ENCODE peak calls at places on chromosomes 5 and 9, in four cellular contexts. N is GM12878, O is HepG2, D is K562. C is an unnamed sample.

GRCh38 chr9:5629312-5630037 is 568 bp downstream of the RIC1 start:
- DNase-seq in O (no peak), D (no peak), N (no peak), C (no peak)

GRCh38 chr9:6584881-6585597 is 60.5 kb downstream of the GLDC start:
- DNase-seq in D (no peak), O (peak; percentile 19), N (no peak), C (no peak)

GRCh38 chr5:32712463-32713395 is 1.6 kb downstream of the NPR3 start:
- DNase-seq in D (no peak), O (no peak), N (no peak), C (no peak)

GRCh38 chr5:35194636-35195471 is 35.4 kb downstream of the PRLR start:
- DNase-seq in D (no peak), O (peak; percentile 71), N (peak; percentile 36), C (no peak)

GRCh38 chr9:31372796-31373587 is 1011.5 kb upstream of the ACO1 start:
- DNase-seq in N (no peak), D (no peak), O (no peak), C (no peak)

GRCh38 chr9:37424686-37425297 is 2.3 kb downstream of the GRHPR start:
- DNase-seq in N (no peak), D (no peak), O (no peak), C (no peak)

GRCh38 chr9:135310134-135310533 is 169.4 kb upstream of the PPP1R26 start:
- DNase-seq in D (no peak), N (no peak), O (no peak), C (no peak)

GRCh38 chr9:34575775-34576592 is 13.5 kb downstream of the CNTFR start:
- DNase-seq in D (no peak), N (no peak), O (no peak), C (no peak)

GRCh38 chr5:94040591-94041148 is 299.3 kb upstream of the POU5F2 start:
- DNase-seq in N (no peak), O (no peak), D (no peak), C (no peak)

GRCh38 chr9:124263158-124263557 is 5.4 kb downstream of the NEK6 start:
- DNase-seq in N (no peak), O (no peak), D (no peak), C (no peak)

GRCh38 chr5:71891856-71892255 is 172.8 kb downstream of the CARTPT start:
- DNase-seq in O (no peak), N (no peak), D (no peak), C (no peak)

GRCh38 chr5:179413711-179414458 is 68.6 kb upstream of the ADAMTS2 start:
- DNase-seq in D (no peak), N (no peak), O (no peak), C (no peak)

GRCh38 chr9:124502711-124503702 is 4.2 kb downstream of the NR5A1 start:
- DNase-seq in O (no peak), N (no peak), D (no peak), C (peak; percentile 73)

GRCh38 chr5:56499877-56500276 is 266.7 kb upstream of the ANKRD55 start:
- DNase-seq in N (no peak), O (no peak), D (no peak), C (no peak)

GRCh38 chr5:32276173-32276853 is 36.4 kb downstream of the MTMR12 start:
- DNase-seq in D (no peak), N (no peak), O (peak; percentile 23), C (peak; percentile 43)

GRCh38 chr9:73173526-73174411 is 22.1 kb downstream of the ANXA1 start:
- DNase-seq in N (no peak), O (no peak), D (no peak), C (no peak)

GRCh38 chr9:135075234-135076142 is 12.0 kb upstream of the OLFM1 start:
- DNase-seq in N (no peak), O (no peak), D (no peak), C (peak; percentile 68)

GRCh38 chr5:57684299-57684702 is 201.7 kb upstream of the ACTBL2 start:
- DNase-seq in O (no peak), D (no peak), N (no peak), C (no peak)

GRCh38 chr5:36744041-36744677 is 132.4 kb upstream of the NIPBL start:
- DNase-seq in O (no peak), D (peak; percentile 33), N (no peak), C (no peak)

GRCh38 chr5:111772456-111772855 is 15.5 kb upstream of the NREP start:
- DNase-seq in O (no peak), D (no peak), N (no peak), C (no peak)

GRCh38 chr5:102628449-102629175 is 126.5 kb upstream of the PAM start:
- DNase-seq in N (no peak), D (no peak), O (no peak), C (no peak)

GRCh38 chr5:140011297-140011802 is 31.7 kb downstream of the NRG2 start:
- DNase-seq in O (peak; percentile 34), D (no peak), N (peak; percentile 83), C (no peak)

GRCh38 chr5:89255845-89256463 is 373.0 kb upstream of the MEF2C start:
- DNase-seq in O (no peak), N (no peak), D (peak; percentile 67), C (peak; percentile 0)

GRCh38 chr5:177403194-177403825 is 2.8 kb upstream of the PFN3 start:
- DNase-seq in D (no peak), O (no peak), N (no peak), C (peak; percentile 74)

GRCh38 chr5:7592910-7593309 is 197.0 kb downstream of the ADCY2 start:
- DNase-seq in O (no peak), D (no peak), N (no peak), C (no peak)

GRCh38 chr9:6938447-6938846 is 180.7 kb downstream of the KDM4C start:
- DNase-seq in D (no peak), N (no peak), O (peak; percentile 36), C (no peak)

GRCh38 chr9:94631599-94631998 is 7.7 kb downstream of the FBP1 start:
- DNase-seq in N (no peak), O (no peak), D (no peak), C (no peak)

GRCh38 chr5:133675376-133676154 is 63.2 kb upstream of the FSTL4 start:
- DNase-seq in N (no peak), O (no peak), D (no peak), C (no peak)

GRCh38 chr9:123359546-123359945 is 3.5 kb downstream of the CRB2 start:
- DNase-seq in O (no peak), N (no peak), D (no peak), C (no peak)

GRCh38 chr5:42756630-42757601 is at the start of gene CCDC152:
- DNase-seq in N (no peak), O (no peak), D (peak; percentile 13), C (no peak)

GRCh38 chr5:12825163-12825562 is 920.9 kb upstream of the CTNND2 start:
- DNase-seq in N (no peak), O (no peak), D (no peak), C (no peak)

GRCh38 chr5:83956386-83956785 is 235.7 kb upstream of the HAPLN1 start:
- DNase-seq in N (no peak), O (no peak), D (no peak), C (no peak)

GRCh38 chr9:124295097-124295794 is 37.5 kb downstream of the NEK6 start:
- DNase-seq in D (no peak), O (no peak), N (no peak), C (no peak)

GRCh38 chr5:157912621-157913325 is 53.8 kb upstream of the CLINT1 start:
- DNase-seq in O (no peak), N (peak; percentile 43), D (no peak), C (no peak)

DNA sequence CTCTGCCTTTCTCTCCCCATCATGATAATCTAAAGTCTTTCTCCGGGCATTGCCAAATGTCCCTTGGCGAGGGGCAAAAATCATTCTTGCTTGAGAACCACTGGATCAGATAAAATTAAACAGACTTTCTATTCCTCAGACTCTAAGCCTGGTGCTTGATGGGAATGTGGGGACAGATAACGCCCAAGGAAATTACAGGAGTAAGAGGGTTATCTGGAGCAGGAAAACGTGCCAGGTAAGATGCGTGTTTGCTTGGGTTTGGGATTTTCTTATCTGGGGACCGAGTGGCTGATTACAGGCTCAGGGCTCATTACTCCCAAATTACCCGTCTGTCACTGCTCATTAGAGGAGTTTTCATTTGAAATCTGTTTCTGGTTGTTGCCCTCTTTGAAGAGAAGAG is 136.1 kb downstream of the ICE1 start:
- DNase-seq in N (no peak), D (no peak), O (no peak), C (no peak)
- TF ChIP-seq CBX5 in N (no peak), D (no peak), O (no peak), C (no peak)

GRCh38 chr5:142561029-142561428 is 124.9 kb downstream of the FGF1 start:
- DNase-seq in D (no peak), N (no peak), O (no peak), C (no peak)

GRCh38 chr5:142561486-142562097 is 124.3 kb downstream of the FGF1 start:
- DNase-seq in N (no peak), O (no peak), D (no peak), C (no peak)
- TF ChIP-seq CBX5 in N (no peak), O (no peak), D (no peak), C (no peak)

GRCh38 chr5:131441184-131441583 is 177.3 kb downstream of the CDC42SE2 start:
- DNase-seq in O (no peak), D (no peak), N (no peak), C (no peak)

GRCh38 chr5:131430794-131431193 is 166.9 kb downstream of the CDC42SE2 start:
- DNase-seq in O (no peak), N (no peak), D (no peak), C (no peak)

GRCh38 chr5:131431794-131432193 is 167.9 kb downstream of the CDC42SE2 start:
- DNase-seq in N (no peak), D (no peak), O (no peak), C (no peak)

DNA sequence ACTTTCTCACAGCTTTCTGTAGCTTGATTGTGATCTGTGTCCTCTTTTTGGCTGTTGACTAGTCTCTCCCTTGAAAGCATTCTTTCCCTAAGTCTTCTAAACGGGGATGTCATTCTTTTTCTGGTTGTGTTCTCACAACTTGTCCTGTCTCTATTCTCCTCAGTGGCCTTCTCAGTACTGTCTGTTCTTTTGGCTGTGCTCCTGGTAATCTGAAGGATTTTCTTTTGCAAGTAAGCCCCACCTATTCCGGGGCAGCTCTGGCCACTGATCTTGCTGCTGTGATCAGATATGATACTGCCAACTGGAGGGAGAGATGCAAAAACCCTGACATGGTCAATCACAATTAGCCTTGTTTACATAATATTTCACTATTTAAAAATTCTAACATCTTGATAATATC is 172.2 kb downstream of the CDC42SE2 start:
- DNase-seq in O (no peak), N (no peak), D (no peak), C (no peak)
- TF ChIP-seq CBX5 in O (no peak), N (no peak), D (no peak), C (no peak)

GRCh38 chr5:152051499-152052454 is 127.1 kb upstream of the GLRA1 start:
- DNase-seq in O (no peak), N (no peak), D (no peak), C (no peak)
- TF ChIP-seq CBX5 in O (no peak), N (no peak), D (no peak), C (no peak)

GRCh38 chr9:19229725-19230355 is 653 bp upstream of the DENND4C start:
- DNase-seq in O (peak; percentile 51), D (no peak), N (no peak), C (peak; percentile 21)
- TF ChIP-seq CBX5 in O (no peak), D (no peak), N (no peak), C (no peak)

DNA sequence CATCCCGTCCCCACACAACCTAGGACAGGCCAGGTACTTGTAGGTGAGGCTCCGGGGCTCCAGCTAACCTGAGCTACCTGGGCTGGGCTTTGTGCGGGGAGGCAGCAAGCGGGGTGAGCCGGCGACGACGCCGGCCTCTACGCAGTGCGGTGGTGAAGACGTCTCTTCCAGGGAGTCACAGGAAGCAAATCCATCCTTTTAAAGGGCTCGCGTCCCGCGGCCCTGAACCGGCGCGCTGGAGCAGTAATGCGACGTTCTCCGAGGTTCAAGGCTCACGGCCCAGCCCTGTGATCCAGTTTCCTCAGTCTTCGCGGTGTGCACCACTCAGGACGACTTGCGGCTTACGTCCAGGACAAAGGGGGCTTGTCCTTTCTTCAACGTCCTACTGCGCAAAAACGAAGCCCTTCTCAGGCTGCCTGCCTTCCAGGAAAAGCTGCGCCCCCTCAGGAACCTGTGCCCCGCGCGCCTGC is 476 bp upstream of the SPIN1 start:
- DNase-seq in D (no peak), O (peak; percentile 20), N (no peak), C (no peak)
- TF ChIP-seq CBX5 in D (no peak), O (no peak), N (no peak), C (no peak)

C was measured in H1.